ENCODE peak calls at places on chromosomes 7 and 10, in six cellular contexts. One of them, this sample, is unnamed.

GRCh38 chr7:129640400-129640799 is 28.9 kb downstream of the NRF1 start:
- DNase-seq in GM23338: no peak
- DNase-seq in OCI-LY7: no peak
- DNase-seq in HCT116: no peak
- DNase-seq in PC-3: no peak
- DNase-seq in GM23248: no peak
- DNase-seq in this sample: no peak

GRCh38 chr7:27774717-27775328 is 34.9 kb downstream of the TAX1BP1 start:
- DNase-seq in GM23338: peak; percentile 53
- DNase-seq in OCI-LY7: peak; percentile 53
- DNase-seq in HCT116: peak; percentile 12
- DNase-seq in PC-3: peak; percentile 70
- DNase-seq in GM23248: peak; percentile 70
- DNase-seq in this sample: no peak

GRCh38 chr10:43969506-43969905 is 320.8 kb upstream of the ZNF32 start:
- DNase-seq in GM23338: no peak
- DNase-seq in OCI-LY7: no peak
- DNase-seq in HCT116: no peak
- DNase-seq in PC-3: no peak
- DNase-seq in GM23248: no peak
- DNase-seq in this sample: no peak

GRCh38 chr7:20596653-20597052 is 18.8 kb upstream of the ABCB5 start:
- DNase-seq in GM23338: no peak
- DNase-seq in OCI-LY7: no peak
- DNase-seq in HCT116: no peak
- DNase-seq in PC-3: peak; percentile 93
- DNase-seq in GM23248: peak; percentile 93
- DNase-seq in this sample: no peak

GRCh38 chr10:75395955-75396860 is 5.4 kb downstream of the ZNF503 start:
- DNase-seq in GM23338: peak; percentile 51
- DNase-seq in OCI-LY7: no peak
- DNase-seq in HCT116: no peak
- DNase-seq in PC-3: peak; percentile 69
- DNase-seq in GM23248: peak; percentile 57
- DNase-seq in this sample: no peak

GRCh38 chr7:100629117-100629711 is 12.1 kb downstream of the TFR2 start:
- DNase-seq in GM23338: peak; percentile 90
- DNase-seq in OCI-LY7: peak; percentile 65
- DNase-seq in HCT116: peak; percentile 28
- DNase-seq in PC-3: peak; percentile 55
- DNase-seq in GM23248: peak; percentile 32
- DNase-seq in this sample: peak; percentile 46

GRCh38 chr7:125878990-125879389 is 949.4 kb upstream of the POT1 start:
- DNase-seq in GM23338: no peak
- DNase-seq in OCI-LY7: no peak
- DNase-seq in HCT116: peak; percentile 28
- DNase-seq in PC-3: no peak
- DNase-seq in GM23248: no peak
- DNase-seq in this sample: peak; percentile 39

GRCh38 chr10:103715430-103715829 is 139.9 kb downstream of the SH3PXD2A start:
- DNase-seq in GM23338: no peak
- DNase-seq in OCI-LY7: no peak
- DNase-seq in HCT116: peak; percentile 32
- DNase-seq in PC-3: peak; percentile 71
- DNase-seq in GM23248: peak; percentile 99
- DNase-seq in this sample: no peak

GRCh38 chr10:4770766-4771553 is 55.0 kb upstream of the AKR1E2 start:
- DNase-seq in GM23338: peak; percentile 13
- DNase-seq in OCI-LY7: no peak
- DNase-seq in HCT116: peak; percentile 81
- DNase-seq in PC-3: peak; percentile 83
- DNase-seq in GM23248: peak; percentile 95
- DNase-seq in this sample: no peak

GRCh38 chr7:604038-604883 is 84.6 kb upstream of the PDGFA start:
- DNase-seq in GM23338: no peak
- DNase-seq in OCI-LY7: no peak
- DNase-seq in HCT116: no peak
- DNase-seq in PC-3: no peak
- DNase-seq in GM23248: peak; percentile 18
- DNase-seq in this sample: no peak

GRCh38 chr7:76193881-76194280 is 7.8 kb upstream of the SRRM3 start:
- DNase-seq in GM23338: no peak
- DNase-seq in OCI-LY7: no peak
- DNase-seq in HCT116: no peak
- DNase-seq in PC-3: no peak
- DNase-seq in GM23248: no peak
- DNase-seq in this sample: no peak

GRCh38 chr7:30069096-30069867 is 41.1 kb downstream of the PLEKHA8 start:
- DNase-seq in GM23338: no peak
- DNase-seq in OCI-LY7: no peak
- DNase-seq in HCT116: no peak
- DNase-seq in PC-3: no peak
- DNase-seq in GM23248: no peak
- DNase-seq in this sample: no peak

GRCh38 chr7:41921453-41921912 is 218.6 kb upstream of the INHBA start:
- DNase-seq in GM23338: no peak
- DNase-seq in OCI-LY7: no peak
- DNase-seq in HCT116: no peak
- DNase-seq in PC-3: no peak
- DNase-seq in GM23248: peak; percentile 80
- DNase-seq in this sample: no peak

GRCh38 chr7:78675511-78675910 is 778.0 kb downstream of the MAGI2 start:
- DNase-seq in GM23338: no peak
- DNase-seq in OCI-LY7: no peak
- DNase-seq in HCT116: no peak
- DNase-seq in PC-3: peak; percentile 19
- DNase-seq in GM23248: no peak
- DNase-seq in this sample: no peak

GRCh38 chr7:88866265-88866863 is 70.8 kb upstream of the TEX47 start:
- DNase-seq in GM23338: no peak
- DNase-seq in OCI-LY7: no peak
- DNase-seq in HCT116: no peak
- DNase-seq in PC-3: no peak
- DNase-seq in GM23248: no peak
- DNase-seq in this sample: peak; percentile 41

GRCh38 chr10:29329420-29329819 is 40.5 kb downstream of the LYZL1 start:
- DNase-seq in GM23338: no peak
- DNase-seq in OCI-LY7: no peak
- DNase-seq in HCT116: no peak
- DNase-seq in PC-3: no peak
- DNase-seq in GM23248: peak; percentile 34
- DNase-seq in this sample: no peak

GRCh38 chr10:26448706-26449435 is 10.7 kb downstream of the APBB1IP start:
- DNase-seq in GM23338: peak; percentile 19
- DNase-seq in OCI-LY7: peak; percentile 97
- DNase-seq in HCT116: no peak
- DNase-seq in PC-3: peak; percentile 8
- DNase-seq in GM23248: no peak
- DNase-seq in this sample: peak; percentile 68

GRCh38 chr7:138074540-138074939 is 1.7 kb upstream of the AKR1D1 start:
- DNase-seq in GM23338: no peak
- DNase-seq in OCI-LY7: no peak
- DNase-seq in HCT116: no peak
- DNase-seq in PC-3: no peak
- DNase-seq in GM23248: no peak
- DNase-seq in this sample: no peak

GRCh38 chr10:94103192-94103591 is 109.5 kb downstream of the PLCE1 start:
- DNase-seq in GM23338: no peak
- DNase-seq in OCI-LY7: no peak
- DNase-seq in HCT116: no peak
- DNase-seq in PC-3: no peak
- DNase-seq in GM23248: no peak
- DNase-seq in this sample: no peak

GRCh38 chr10:23171232-23171876 is 20.8 kb upstream of the PTF1A start:
- DNase-seq in GM23338: peak; percentile 85
- DNase-seq in OCI-LY7: no peak
- DNase-seq in HCT116: no peak
- DNase-seq in PC-3: peak; percentile 35
- DNase-seq in GM23248: peak; percentile 68
- DNase-seq in this sample: no peak

GRCh38 chr7:116231543-116232401 is 21.4 kb downstream of the TES start:
- DNase-seq in GM23338: no peak
- DNase-seq in OCI-LY7: no peak
- DNase-seq in HCT116: no peak
- DNase-seq in PC-3: peak; percentile 78
- DNase-seq in GM23248: peak; percentile 67
- DNase-seq in this sample: peak; percentile 67

GRCh38 chr10:31121074-31121685 is 89.5 kb upstream of the ZNF438 start:
- DNase-seq in GM23338: no peak
- DNase-seq in OCI-LY7: no peak
- DNase-seq in HCT116: no peak
- DNase-seq in PC-3: no peak
- DNase-seq in GM23248: peak; percentile 74
- DNase-seq in this sample: no peak

GRCh38 chr10:88489107-88489506 is 94.0 kb downstream of the RNLS start:
- DNase-seq in GM23338: no peak
- DNase-seq in OCI-LY7: no peak
- DNase-seq in HCT116: no peak
- DNase-seq in PC-3: no peak
- DNase-seq in GM23248: no peak
- DNase-seq in this sample: peak; percentile 12

GRCh38 chr10:47378606-47379444 is 5.3 kb downstream of the ZNF488 start:
- DNase-seq in GM23338: no peak
- DNase-seq in OCI-LY7: no peak
- DNase-seq in HCT116: no peak
- DNase-seq in PC-3: no peak
- DNase-seq in GM23248: no peak
- DNase-seq in this sample: no peak

DNA sequence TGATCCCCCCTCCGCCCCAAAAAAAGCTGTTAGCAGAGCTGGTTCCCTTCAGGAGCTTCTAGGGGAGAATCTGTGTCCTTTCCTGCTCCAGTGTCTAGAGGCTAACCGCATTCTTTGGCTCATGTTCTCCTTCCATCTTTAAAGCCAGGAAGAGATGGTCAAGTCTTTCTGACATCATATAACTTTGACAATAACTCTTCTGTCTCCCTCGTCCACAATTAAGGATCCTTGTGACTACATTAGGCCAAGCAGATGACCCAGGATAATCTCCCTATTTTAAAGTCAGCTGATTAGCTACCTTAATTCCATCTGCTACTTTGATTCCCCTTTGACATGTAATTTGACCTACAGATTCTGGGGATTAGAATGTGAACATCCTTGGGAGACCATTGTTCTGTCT is 28.2 kb upstream of the SLC26A4 start:
- DNase-seq in GM23338: no peak
- DNase-seq in OCI-LY7: no peak
- DNase-seq in HCT116: no peak
- DNase-seq in PC-3: no peak
- DNase-seq in GM23248: no peak
- DNase-seq in this sample: no peak
- H3K9me2 ChIP-seq in GM23338: no peaks in the 10 kb centered on the region
- H3K9me2 ChIP-seq in OCI-LY7: no peaks in the 10 kb centered on the region
- H3K9me2 ChIP-seq in HCT116: no peaks in the 10 kb centered on the region
- H3K9me2 ChIP-seq in PC-3: no peaks in the 10 kb centered on the region
- H3K9me2 ChIP-seq in GM23248: no peaks in the 10 kb centered on the region
- H3K9me2 ChIP-seq in this sample: no peaks in the 10 kb centered on the region

DNA sequence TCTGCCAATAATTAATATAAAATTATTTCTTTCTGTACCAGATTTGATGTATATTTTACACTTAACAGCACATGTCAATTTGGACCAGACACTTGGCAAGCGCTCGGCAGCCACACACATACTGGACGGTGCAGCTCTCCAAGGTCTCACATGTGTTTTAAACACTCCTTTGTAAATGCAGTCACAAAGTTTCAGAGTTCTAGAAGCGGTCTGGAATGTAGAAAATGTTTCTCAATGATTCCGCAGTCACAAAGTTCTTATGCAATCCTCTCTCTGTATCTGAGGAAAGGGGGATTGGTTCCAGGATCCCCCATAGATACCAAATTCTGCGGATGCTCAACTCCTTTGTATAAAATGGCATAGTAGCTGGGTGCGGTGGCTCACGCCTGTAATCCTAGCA is 253.0 kb upstream of the GRB10 start:
- DNase-seq in GM23338: no peak
- DNase-seq in OCI-LY7: no peak
- DNase-seq in HCT116: no peak
- DNase-seq in PC-3: no peak
- DNase-seq in GM23248: peak; percentile 63
- DNase-seq in this sample: no peak
- H3K9me2 ChIP-seq in GM23338: no peaks in the 10 kb centered on the region
- H3K9me2 ChIP-seq in OCI-LY7: no peaks in the 10 kb centered on the region
- H3K9me2 ChIP-seq in HCT116: no peaks in the 10 kb centered on the region
- H3K9me2 ChIP-seq in PC-3: no peaks in the 10 kb centered on the region
- H3K9me2 ChIP-seq in GM23248: no peaks in the 10 kb centered on the region
- H3K9me2 ChIP-seq in this sample: no peaks in the 10 kb centered on the region

GRCh38 chr10:52314007-52314821 is at the start of gene DKK1:
- DNase-seq in GM23338: peak; percentile 91
- DNase-seq in OCI-LY7: no peak
- DNase-seq in HCT116: peak; percentile 86
- DNase-seq in PC-3: peak; percentile 100
- DNase-seq in GM23248: peak; percentile 92
- DNase-seq in this sample: peak; percentile 85

GRCh38 chr10:52312999-52313349 is 1.1 kb upstream of the DKK1 start:
- DNase-seq in GM23338: no peak
- DNase-seq in OCI-LY7: no peak
- DNase-seq in HCT116: no peak
- DNase-seq in PC-3: no peak
- DNase-seq in GM23248: peak; percentile 24
- DNase-seq in this sample: peak; percentile 27

GRCh38 chr10:52313350-52314006 is 603 bp upstream of the DKK1 start:
- DNase-seq in GM23338: peak; percentile 69
- DNase-seq in OCI-LY7: no peak
- DNase-seq in HCT116: peak; percentile 55
- DNase-seq in PC-3: no peak
- DNase-seq in GM23248: peak; percentile 27
- DNase-seq in this sample: peak; percentile 69

DNA sequence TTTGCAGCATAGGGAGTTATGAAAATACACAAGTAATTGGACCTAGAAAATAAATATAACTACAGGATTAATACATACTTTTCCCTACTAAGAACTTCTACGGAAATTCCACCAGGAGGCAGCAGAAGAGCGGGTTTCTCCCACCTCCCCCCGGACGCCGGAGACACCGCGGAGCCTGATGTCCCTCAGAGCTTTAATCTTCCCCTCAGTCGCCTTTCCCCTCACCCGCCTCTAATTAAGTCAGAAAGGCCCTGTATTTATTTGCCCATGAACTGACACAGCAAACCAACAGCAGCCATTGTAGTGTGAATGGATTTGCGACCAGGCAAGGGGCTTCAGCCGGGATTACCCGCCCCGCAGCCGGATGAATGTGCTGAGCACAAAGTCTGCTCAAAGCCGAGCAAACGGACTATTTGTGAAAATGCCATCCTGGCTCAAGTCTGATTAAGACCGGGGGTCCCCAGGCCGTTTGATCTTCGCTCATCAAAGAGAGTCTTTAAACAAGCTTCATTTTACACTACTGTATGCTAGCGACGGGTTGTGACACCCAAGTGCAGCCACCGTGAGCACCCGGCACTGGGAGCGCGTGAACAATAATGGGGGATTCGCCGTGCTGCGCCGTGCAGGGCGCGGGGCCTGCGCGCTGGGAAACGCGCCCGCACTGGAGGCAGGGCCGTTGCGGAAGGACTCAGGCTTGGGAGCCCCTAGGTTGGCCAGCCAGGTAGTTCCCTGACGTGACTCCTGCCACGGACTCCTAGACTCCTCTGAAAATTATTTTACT is 5.6 kb upstream of the DKK1 start:
- DNase-seq in GM23338: peak; percentile 82
- DNase-seq in OCI-LY7: peak; percentile 43
- DNase-seq in HCT116: no peak
- DNase-seq in PC-3: peak; percentile 94
- DNase-seq in GM23248: peak; percentile 87
- DNase-seq in this sample: peak; percentile 70
- H3K9me2 ChIP-seq in GM23338: no peaks in the 10 kb centered on the region
- H3K9me2 ChIP-seq in OCI-LY7: no peaks in the 10 kb centered on the region
- H3K9me2 ChIP-seq in HCT116: no peaks in the 10 kb centered on the region
- H3K9me2 ChIP-seq in PC-3: no peaks in the 10 kb centered on the region
- H3K9me2 ChIP-seq in GM23248: no peaks in the 10 kb centered on the region
- H3K9me2 ChIP-seq in this sample: no peaks in the 10 kb centered on the region

GRCh38 chr7:155221547-155221946 is 76.1 kb upstream of the INSIG1 start:
- DNase-seq in GM23338: no peak
- DNase-seq in OCI-LY7: no peak
- DNase-seq in HCT116: no peak
- DNase-seq in PC-3: no peak
- DNase-seq in GM23248: no peak
- DNase-seq in this sample: no peak
- H3K9me2 ChIP-seq in GM23338: no peaks in the 10 kb centered on the region
- H3K9me2 ChIP-seq in OCI-LY7: no peaks in the 10 kb centered on the region
- H3K9me2 ChIP-seq in HCT116: no peaks in the 10 kb centered on the region
- H3K9me2 ChIP-seq in PC-3: no peaks in the 10 kb centered on the region
- H3K9me2 ChIP-seq in GM23248: no peaks in the 10 kb centered on the region
- H3K9me2 ChIP-seq in this sample: no peaks in the 10 kb centered on the region

This sample was measured in MM.1S.